ENCODE peak calls at places on chromosomes 1 and 21, in six cellular contexts. One of them, this sample, is unnamed.

GRCh38 chr21:29192999-29193563 is 62.6 kb downstream of the MAP3K7CL start:
- ATAC-seq in HepG2: no peak
- ATAC-seq in K562: no peak
- ATAC-seq in A549: no peak
- ATAC-seq in upper lobe of left lung: no peak
- ATAC-seq in GM12878: no peak
- ATAC-seq in this sample: no peak

GRCh38 chr1:36400514-36400824 is 2.8 kb upstream of the LSM10 start:
- ATAC-seq in upper lobe of left lung: no peak
- ATAC-seq in HepG2: peak; percentile 25
- ATAC-seq in GM12878: no peak
- ATAC-seq in A549: no peak
- ATAC-seq in K562: no peak
- ATAC-seq in this sample: no peak

GRCh38 chr21:32719085-32719484 is 8.7 kb downstream of the SYNJ1 start:
- ATAC-seq in A549: no peak
- ATAC-seq in upper lobe of left lung: no peak
- ATAC-seq in GM12878: no peak
- ATAC-seq in HepG2: no peak
- ATAC-seq in K562: no peak
- ATAC-seq in this sample: no peak

GRCh38 chr1:21271550-21271949 is 18.7 kb downstream of the ECE1 start:
- ATAC-seq in HepG2: peak; percentile 70
- ATAC-seq in K562: no peak
- ATAC-seq in GM12878: no peak
- ATAC-seq in upper lobe of left lung: no peak
- ATAC-seq in A549: no peak
- ATAC-seq in this sample: no peak

GRCh38 chr1:161388639-161389038 is 21.0 kb upstream of the CFAP126 start:
- ATAC-seq in A549: no peak
- ATAC-seq in GM12878: no peak
- ATAC-seq in K562: no peak
- ATAC-seq in upper lobe of left lung: no peak
- ATAC-seq in HepG2: no peak
- ATAC-seq in this sample: no peak

GRCh38 chr1:165563551-165563950 is 19.8 kb downstream of the LRRC52 start:
- ATAC-seq in HepG2: no peak
- ATAC-seq in GM12878: no peak
- ATAC-seq in upper lobe of left lung: no peak
- ATAC-seq in A549: no peak
- ATAC-seq in K562: no peak
- ATAC-seq in this sample: no peak

GRCh38 chr1:109818351-109819325 is 54.9 kb upstream of the EPS8L3 start:
- ATAC-seq in HepG2: peak; percentile 77
- ATAC-seq in A549: no peak
- ATAC-seq in K562: peak; percentile 71
- ATAC-seq in GM12878: no peak
- ATAC-seq in upper lobe of left lung: no peak
- ATAC-seq in this sample: no peak

GRCh38 chr1:39003787-39004186 is 12.7 kb downstream of the AKIRIN1 start:
- ATAC-seq in GM12878: no peak
- ATAC-seq in K562: no peak
- ATAC-seq in upper lobe of left lung: no peak
- ATAC-seq in HepG2: no peak
- ATAC-seq in A549: no peak
- ATAC-seq in this sample: no peak

GRCh38 chr1:41795205-41795762 is 123.4 kb downstream of the HIVEP3 start:
- ATAC-seq in upper lobe of left lung: no peak
- ATAC-seq in A549: no peak
- ATAC-seq in GM12878: no peak
- ATAC-seq in K562: no peak
- ATAC-seq in HepG2: no peak
- ATAC-seq in this sample: no peak

GRCh38 chr1:235105051-235106043 is 23.3 kb downstream of the TOMM20 start:
- ATAC-seq in A549: peak; percentile 22
- ATAC-seq in HepG2: peak; percentile 1
- ATAC-seq in upper lobe of left lung: no peak
- ATAC-seq in K562: peak; percentile 20
- ATAC-seq in GM12878: peak; percentile 87
- ATAC-seq in this sample: no peak

GRCh38 chr1:68811806-68812205 is 314.9 kb upstream of the DEPDC1 start:
- ATAC-seq in GM12878: no peak
- ATAC-seq in A549: no peak
- ATAC-seq in HepG2: no peak
- ATAC-seq in upper lobe of left lung: no peak
- ATAC-seq in K562: no peak
- ATAC-seq in this sample: no peak

GRCh38 chr1:208122612-208123358 is 121.4 kb downstream of the PLXNA2 start:
- ATAC-seq in K562: no peak
- ATAC-seq in A549: no peak
- ATAC-seq in HepG2: no peak
- ATAC-seq in upper lobe of left lung: no peak
- ATAC-seq in GM12878: no peak
- ATAC-seq in this sample: no peak

GRCh38 chr1:52917156-52917555 is 4.4 kb downstream of the ECHDC2 start:
- ATAC-seq in A549: no peak
- ATAC-seq in HepG2: no peak
- ATAC-seq in K562: no peak
- ATAC-seq in upper lobe of left lung: no peak
- ATAC-seq in GM12878: no peak
- ATAC-seq in this sample: no peak

GRCh38 chr1:205191617-205192016 is 19.9 kb downstream of the DSTYK start:
- ATAC-seq in GM12878: no peak
- ATAC-seq in K562: peak; percentile 13
- ATAC-seq in upper lobe of left lung: no peak
- ATAC-seq in HepG2: peak; percentile 76
- ATAC-seq in A549: no peak
- ATAC-seq in this sample: no peak

GRCh38 chr1:32989160-32989894 is 24.7 kb upstream of the RNF19B start:
- ATAC-seq in K562: peak; percentile 90
- ATAC-seq in HepG2: no peak
- ATAC-seq in GM12878: no peak
- ATAC-seq in A549: peak; percentile 47
- ATAC-seq in upper lobe of left lung: peak; percentile 73
- ATAC-seq in this sample: peak; percentile 91

GRCh38 chr1:12035306-12035705 is 16.0 kb downstream of the MIIP start:
- ATAC-seq in K562: no peak
- ATAC-seq in GM12878: no peak
- ATAC-seq in HepG2: peak; percentile 33
- ATAC-seq in A549: no peak
- ATAC-seq in upper lobe of left lung: no peak
- ATAC-seq in this sample: no peak

GRCh38 chr1:37926061-37926924 is 20.6 kb downstream of the INPP5B start:
- ATAC-seq in HepG2: no peak
- ATAC-seq in A549: no peak
- ATAC-seq in GM12878: peak; percentile 63
- ATAC-seq in upper lobe of left lung: no peak
- ATAC-seq in K562: no peak
- ATAC-seq in this sample: no peak

GRCh38 chr1:61606448-61607312 is 118.3 kb downstream of the TM2D1 start:
- ATAC-seq in K562: no peak
- ATAC-seq in HepG2: no peak
- ATAC-seq in upper lobe of left lung: peak; percentile 71
- ATAC-seq in GM12878: no peak
- ATAC-seq in A549: no peak
- ATAC-seq in this sample: peak; percentile 94

GRCh38 chr1:154859786-154860153 is 10.3 kb downstream of the KCNN3 start:
- ATAC-seq in upper lobe of left lung: peak; percentile 68
- ATAC-seq in K562: no peak
- ATAC-seq in HepG2: no peak
- ATAC-seq in GM12878: peak; percentile 66
- ATAC-seq in A549: no peak
- ATAC-seq in this sample: no peak

GRCh38 chr1:38004284-38005101 is 821 bp downstream of the FHL3 start:
- ATAC-seq in GM12878: peak; percentile 43
- ATAC-seq in upper lobe of left lung: no peak
- ATAC-seq in K562: peak; percentile 14
- ATAC-seq in HepG2: no peak
- ATAC-seq in A549: peak; percentile 14
- ATAC-seq in this sample: peak; percentile 5

GRCh38 chr1:89935235-89935634 is 59.7 kb upstream of the ZNF326 start:
- ATAC-seq in GM12878: no peak
- ATAC-seq in K562: no peak
- ATAC-seq in A549: no peak
- ATAC-seq in HepG2: no peak
- ATAC-seq in upper lobe of left lung: no peak
- ATAC-seq in this sample: no peak

GRCh38 chr1:211634461-211634860 is 41.0 kb downstream of the NEK2 start:
- ATAC-seq in upper lobe of left lung: no peak
- ATAC-seq in HepG2: no peak
- ATAC-seq in K562: no peak
- ATAC-seq in A549: no peak
- ATAC-seq in GM12878: no peak
- ATAC-seq in this sample: no peak

GRCh38 chr1:101122452-101123166 is 97.0 kb upstream of the DPH5 start:
- ATAC-seq in upper lobe of left lung: no peak
- ATAC-seq in K562: no peak
- ATAC-seq in GM12878: peak; percentile 98
- ATAC-seq in A549: no peak
- ATAC-seq in HepG2: no peak
- ATAC-seq in this sample: no peak

GRCh38 chr1:193589597-193590040 is 403.2 kb upstream of the B3GALT2 start:
- ATAC-seq in upper lobe of left lung: peak; percentile 61
- ATAC-seq in A549: no peak
- ATAC-seq in K562: no peak
- ATAC-seq in GM12878: no peak
- ATAC-seq in HepG2: no peak
- ATAC-seq in this sample: no peak

GRCh38 chr1:47230692-47231313 is 1.2 kb downstream of the TAL1 start:
- ATAC-seq in HepG2: no peak
- ATAC-seq in K562: peak; percentile 3
- ATAC-seq in upper lobe of left lung: no peak
- ATAC-seq in A549: no peak
- ATAC-seq in GM12878: no peak
- ATAC-seq in this sample: no peak

GRCh38 chr1:31155216-31155806 is 84.4 kb downstream of the NKAIN1 start:
- ATAC-seq in HepG2: peak; percentile 87
- ATAC-seq in K562: peak; percentile 92
- ATAC-seq in upper lobe of left lung: peak; percentile 89
- ATAC-seq in GM12878: peak; percentile 95
- ATAC-seq in A549: peak; percentile 92
- ATAC-seq in this sample: peak; percentile 87
- TF ChIP-seq EP300 in HepG2: no peak
- TF ChIP-seq EP300 in K562: peak; percentile 5
- TF ChIP-seq EP300 in upper lobe of left lung: no peak
- TF ChIP-seq EP300 in GM12878: no peak
- TF ChIP-seq EP300 in A549: no peak
- TF ChIP-seq EP300 in this sample: no peak

GRCh38 chr1:46171872-46172271 is 3.0 kb upstream of the TSPAN1 start:
- ATAC-seq in A549: no peak
- ATAC-seq in upper lobe of left lung: peak; percentile 41
- ATAC-seq in HepG2: no peak
- ATAC-seq in GM12878: no peak
- ATAC-seq in K562: no peak
- ATAC-seq in this sample: no peak
- TF ChIP-seq EP300 in A549: no peak
- TF ChIP-seq EP300 in upper lobe of left lung: peak; percentile 72
- TF ChIP-seq EP300 in HepG2: no peak
- TF ChIP-seq EP300 in GM12878: no peak
- TF ChIP-seq EP300 in K562: no peak
- TF ChIP-seq EP300 in this sample: no peak

DNA sequence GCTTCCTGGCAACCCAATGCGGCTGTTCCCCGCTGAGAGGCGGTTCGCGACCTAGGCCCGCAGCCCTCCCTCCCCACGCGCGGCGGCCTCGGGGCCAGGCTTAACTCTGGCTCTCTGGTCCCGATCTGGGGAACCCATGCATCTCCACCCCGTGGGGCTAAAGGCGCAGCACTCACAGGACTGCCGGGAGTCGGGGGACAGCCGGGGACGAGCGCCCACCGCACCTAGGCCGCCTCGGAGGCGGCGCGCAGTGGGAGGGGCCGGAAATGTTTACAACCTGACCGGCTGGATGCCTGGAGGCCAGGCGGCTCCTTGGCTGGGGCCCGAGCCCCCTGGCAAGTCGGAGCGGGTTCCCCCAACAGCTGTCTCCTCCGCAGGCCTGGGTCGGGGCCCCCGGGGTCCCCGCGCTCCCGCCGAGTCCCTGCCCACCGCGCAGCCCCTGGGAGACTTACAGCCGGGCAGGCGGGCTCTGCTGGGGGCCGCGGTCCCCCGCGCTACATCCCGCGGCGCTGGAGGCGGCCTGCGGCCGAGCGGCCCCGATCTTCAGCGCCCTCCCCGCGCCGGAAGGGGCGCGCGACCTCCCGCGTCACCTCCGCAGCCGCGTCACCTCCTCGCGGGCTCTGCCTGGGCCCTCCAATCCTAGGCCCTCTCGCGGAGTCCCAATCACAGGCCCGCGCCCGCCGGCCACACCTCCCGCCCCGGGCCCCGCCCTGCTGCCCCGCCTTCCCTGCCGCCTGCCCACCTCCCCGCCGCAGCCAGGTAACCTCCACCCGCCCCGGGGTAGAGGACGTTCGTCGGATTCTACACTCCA is at the start of gene ADIPOR1:
- ATAC-seq in GM12878: peak; percentile 99
- ATAC-seq in A549: peak; percentile 98
- ATAC-seq in HepG2: peak; percentile 97
- ATAC-seq in K562: peak; percentile 97
- ATAC-seq in upper lobe of left lung: peak; percentile 97
- ATAC-seq in this sample: peak; percentile 100
- TF ChIP-seq EP300 in GM12878: no peak
- TF ChIP-seq EP300 in A549: no peak
- TF ChIP-seq EP300 in HepG2: no peak
- TF ChIP-seq EP300 in K562: no peak
- TF ChIP-seq EP300 in upper lobe of left lung: peak; percentile 39
- TF ChIP-seq EP300 in this sample: no peak

GRCh38 chr21:35096959-35097358 is 47.9 kb upstream of the RUNX1 start:
- ATAC-seq in upper lobe of left lung: no peak
- ATAC-seq in A549: no peak
- ATAC-seq in K562: no peak
- ATAC-seq in HepG2: no peak
- ATAC-seq in GM12878: no peak
- ATAC-seq in this sample: no peak

GRCh38 chr21:35099310-35099709 is 50.2 kb upstream of the RUNX1 start:
- ATAC-seq in upper lobe of left lung: no peak
- ATAC-seq in K562: no peak
- ATAC-seq in GM12878: no peak
- ATAC-seq in HepG2: no peak
- ATAC-seq in A549: no peak
- ATAC-seq in this sample: no peak

GRCh38 chr21:35097525-35097924 is 48.4 kb upstream of the RUNX1 start:
- ATAC-seq in HepG2: no peak
- ATAC-seq in upper lobe of left lung: no peak
- ATAC-seq in K562: no peak
- ATAC-seq in A549: no peak
- ATAC-seq in GM12878: no peak
- ATAC-seq in this sample: no peak

GRCh38 chr21:35093514-35093913 is 44.4 kb upstream of the RUNX1 start:
- ATAC-seq in upper lobe of left lung: no peak
- ATAC-seq in GM12878: no peak
- ATAC-seq in A549: no peak
- ATAC-seq in HepG2: no peak
- ATAC-seq in K562: no peak
- ATAC-seq in this sample: no peak

DNA sequence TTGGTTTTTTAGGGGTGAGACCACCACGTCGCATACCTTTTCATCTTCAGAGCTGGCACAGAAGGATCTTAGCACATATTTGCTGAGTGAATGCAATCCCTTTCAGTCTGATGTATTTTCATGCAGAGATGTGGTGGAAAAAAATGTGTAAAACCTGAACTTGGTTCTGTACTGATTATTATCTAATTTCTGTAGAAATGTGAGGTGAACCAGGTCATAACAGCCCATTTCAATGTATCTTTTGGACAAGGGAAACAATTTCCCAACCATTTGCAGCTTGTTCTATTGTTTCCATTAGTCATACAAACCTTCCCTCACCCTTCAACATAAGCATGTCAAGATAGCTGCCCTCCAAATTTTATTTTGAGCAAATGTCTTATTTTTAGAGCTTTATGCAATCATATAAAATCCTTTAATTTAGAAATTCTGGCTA is 46.8 kb upstream of the RUNX1 start:
- ATAC-seq in HepG2: no peak
- ATAC-seq in upper lobe of left lung: no peak
- ATAC-seq in K562: no peak
- ATAC-seq in GM12878: no peak
- ATAC-seq in A549: no peak
- ATAC-seq in this sample: no peak
- TF ChIP-seq EP300 in HepG2: no peak
- TF ChIP-seq EP300 in upper lobe of left lung: no peak
- TF ChIP-seq EP300 in K562: no peak
- TF ChIP-seq EP300 in GM12878: no peak
- TF ChIP-seq EP300 in A549: no peak
- TF ChIP-seq EP300 in this sample: no peak

This sample was measured in gastroesophageal sphincter.